ENCODE peak calls at places on chromosome 2, in five cellular contexts. N is H9, O is mesenchymal stem cell, E is neuronal stem cell, P is H1. H is an unnamed sample.

GRCh38 chr2:47534179-47534919 is 131.4 kb downstream of the MSH2 start:
- DNase-seq in N (no peak), P (no peak), O (peak; percentile 90), E (peak; percentile 27), H (no peak)

GRCh38 chr2:61044596-61044995 is 21.1 kb upstream of the SANBR start:
- DNase-seq in N (no peak), E (no peak), P (no peak), O (no peak), H (no peak)

GRCh38 chr2:161165266-161165665 is 5.0 kb downstream of the TANK start:
- DNase-seq in E (no peak), N (no peak), P (no peak), O (peak; percentile 28), H (peak; percentile 62)

GRCh38 chr2:157822993-157823392 is 53.1 kb downstream of the ACVR1 start:
- DNase-seq in O (peak; percentile 64), N (no peak), P (no peak), E (no peak), H (no peak)

GRCh38 chr2:2222931-2223330 is 108.1 kb downstream of the MYT1L start:
- DNase-seq in E (no peak), P (no peak), O (no peak), N (no peak), H (no peak)

GRCh38 chr2:164764996-164765395 is 76.6 kb downstream of the COBLL1 start:
- DNase-seq in E (no peak), O (peak; percentile 10), N (no peak), P (no peak), H (no peak)

GRCh38 chr2:231928901-231929725 is 2.9 kb upstream of the NPPC start:
- DNase-seq in P (peak; percentile 43), N (no peak), E (no peak), O (no peak), H (no peak)

GRCh38 chr2:151760139-151760650 is 25.9 kb upstream of the NEB start:
- DNase-seq in P (no peak), E (peak; percentile 46), O (no peak), N (no peak), H (peak; percentile 87)

GRCh38 chr2:127577208-127577475 is 41.7 kb downstream of the MYO7B start:
- DNase-seq in E (no peak), P (peak; percentile 34), O (no peak), N (no peak), H (no peak)

GRCh38 chr2:74507926-74508520 is 528 bp upstream of the PCGF1 start:
- DNase-seq in E (no peak), P (peak; percentile 78), N (peak; percentile 66), O (peak; percentile 63), H (no peak)

GRCh38 chr2:16070648-16070971 is 130.3 kb downstream of the MYCN start:
- DNase-seq in N (no peak), P (no peak), E (no peak), O (no peak), H (no peak)
- H3K4ac ChIP-seq in N (no peak overlapping the region), P (no peak overlapping the region), E (no peak overlapping the region), O (no peak overlapping the region), H (no peak overlapping the region)

DNA sequence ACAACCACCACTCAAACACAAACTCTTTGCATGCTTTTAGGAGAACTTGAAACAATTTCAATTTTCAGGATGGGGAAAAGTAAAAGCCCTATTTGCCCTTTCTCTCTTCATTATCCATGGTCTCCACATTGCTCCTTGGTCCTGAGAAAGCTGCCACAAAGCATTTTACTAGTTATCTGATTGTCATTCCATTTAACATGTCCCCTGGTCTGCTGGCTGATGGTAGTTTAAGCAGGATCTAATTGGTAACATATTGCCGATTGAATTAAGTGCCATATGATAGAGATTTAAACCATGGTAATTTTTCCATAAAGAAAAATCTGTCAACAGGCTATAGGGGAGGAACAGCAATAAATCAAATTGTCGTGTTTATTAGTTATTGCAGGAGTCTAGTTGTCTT is 3.3 kb downstream of the AFF3 start:
- DNase-seq in E (no peak), P (no peak), O (no peak), N (no peak), H (no peak)
- H2BK12ac ChIP-seq in E (no peak overlapping the region), P (no peak overlapping the region), O (no peak overlapping the region), N (no peak overlapping the region), H (no peak overlapping the region)

DNA sequence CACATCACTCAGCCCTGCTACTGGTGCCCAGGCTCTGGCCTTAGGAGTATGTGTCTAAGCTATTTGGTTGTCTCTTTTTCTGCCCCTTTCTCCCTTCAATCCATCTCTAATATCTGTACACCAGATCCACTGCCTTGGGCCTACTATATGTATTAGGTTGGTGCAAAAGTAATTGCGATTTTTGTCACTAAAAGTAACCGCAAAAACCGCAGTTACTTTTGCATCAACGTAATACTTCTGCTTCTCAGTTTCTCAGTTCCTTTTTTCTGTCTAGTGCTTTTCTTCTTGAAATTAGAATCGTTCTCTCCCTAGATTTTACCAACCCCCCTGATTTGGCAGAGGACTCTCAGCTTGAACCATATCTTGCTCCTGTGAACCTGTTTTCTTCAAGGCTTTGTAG is 362.6 kb upstream of the TNP1 start:
- DNase-seq in O (no peak), P (no peak), N (no peak), E (no peak), H (no peak)
- H3K14ac ChIP-seq in O (no peak overlapping the region), P (no peak overlapping the region), N (no peak overlapping the region), E (no peak overlapping the region), H (no peak overlapping the region)

DNA sequence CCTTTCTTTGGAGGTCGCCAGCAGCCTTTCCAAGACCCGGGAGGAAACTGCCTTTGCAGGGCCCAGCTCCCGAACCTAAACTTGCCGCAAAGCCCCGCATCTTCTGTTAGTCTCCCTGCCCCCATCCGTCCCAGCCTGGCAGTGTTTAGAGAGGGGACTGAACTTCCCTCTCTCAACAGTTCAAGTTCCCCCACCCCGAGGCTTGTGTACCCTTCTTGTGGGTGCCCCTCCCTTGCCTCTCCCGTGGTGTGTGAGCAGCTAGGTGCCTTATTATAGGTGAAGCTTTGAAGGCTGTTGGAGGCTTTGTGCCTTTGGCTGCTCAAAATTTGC is 1.4 kb downstream of the LBH start:
- DNase-seq in O (no peak), N (no peak), P (no peak), E (no peak), H (no peak)
- H3K4ac ChIP-seq in O (peak overlapping the region; percentile 44), N (no peak overlapping the region), P (no peak overlapping the region), E (no peak overlapping the region), H (peak overlapping the region; percentile 87)

GRCh38 chr2:83368461-83368860 is 1090.6 kb downstream of the SUCLG1 start:
- DNase-seq in N (no peak), O (no peak), E (no peak), P (no peak), H (no peak)
- H2BK12ac ChIP-seq in N (no peak overlapping the region), O (no peak overlapping the region), E (no peak overlapping the region), P (no peak overlapping the region), H (no peak overlapping the region)

GRCh38 chr2:135688002-135688401 is 53.7 kb upstream of the UBXN4 start:
- DNase-seq in N (no peak), O (peak; percentile 48), P (no peak), E (peak; percentile 3), H (no peak)
- H3K14ac ChIP-seq in N (no peak overlapping the region), O (no peak overlapping the region), P (no peak overlapping the region), E (no peak overlapping the region), H (no peak overlapping the region)

H was measured in trophoblast cell.